ENCODE peak calls at places on chromosomes 1 and 21, in five cellular contexts. L is GM23338, R is suprapubic skin, E is GM12892, U is HL-60. G is an unnamed sample.
A peak's percentile ranks its signal among the peaks of the same experiment; 100 is the strongest.

GRCh38 chr1:234545512-234546386 is 64.2 kb downstream of the IRF2BP2 start:
- DNase-seq in U (no peak), R (peak; percentile 47), L (no peak), E (no peak), G (no peak)

GRCh38 chr1:73635021-73635420 is 563.0 kb downstream of the LRRIQ3 start:
- DNase-seq in E (no peak), U (no peak), R (no peak), L (peak; percentile 19), G (no peak)

GRCh38 chr1:40383488-40384412 is 10.2 kb downstream of the SMAP2 start:
- DNase-seq in L (no peak), E (no peak), U (no peak), R (no peak), G (no peak)

GRCh38 chr1:31116022-31116421 is 50.5 kb upstream of the PUM1 start:
- DNase-seq in R (no peak), U (no peak), L (no peak), E (no peak), G (no peak)

GRCh38 chr1:221102206-221102605 is 223.0 kb downstream of the HLX start:
- DNase-seq in E (no peak), L (no peak), R (no peak), U (no peak), G (no peak)

GRCh38 chr1:220966874-220967631 is 87.8 kb downstream of the HLX start:
- DNase-seq in L (no peak), U (no peak), E (no peak), R (no peak), G (no peak)

GRCh38 chr1:196535727-196536126 is 72.5 kb downstream of the KCNT2 start:
- DNase-seq in U (no peak), E (no peak), L (peak; percentile 80), R (no peak), G (no peak)

GRCh38 chr1:205313681-205314308 is 7.8 kb downstream of the NUAK2 start:
- DNase-seq in L (peak; percentile 96), E (peak; percentile 49), U (peak; percentile 39), R (no peak), G (no peak)

GRCh38 chr1:28642056-28642846 is 616 bp downstream of the TAF12 start:
- DNase-seq in U (no peak), R (no peak), L (peak; percentile 35), E (no peak), G (no peak)

GRCh38 chr1:119419109-119419508 is 4.2 kb downstream of the HSD3B2 start:
- DNase-seq in R (no peak), L (no peak), E (no peak), U (no peak), G (no peak)

GRCh38 chr21:46193829-46194373 is 9.6 kb upstream of the SPATC1L start:
- DNase-seq in L (no peak), U (no peak), E (no peak), R (peak; percentile 8), G (no peak)

GRCh38 chr1:236774926-236775325 is 20.2 kb upstream of the MTR start:
- DNase-seq in L (peak; percentile 75), R (no peak), U (no peak), E (no peak), G (no peak)

GRCh38 chr1:225424562-225425210 is 3.2 kb downstream of the LBR start:
- DNase-seq in U (no peak), L (no peak), R (no peak), E (no peak), G (no peak)

GRCh38 chr1:225425211-225425786 is 2.5 kb downstream of the LBR start:
- DNase-seq in R (no peak), U (peak; percentile 81), L (no peak), E (no peak), G (no peak)

GRCh38 chr1:225427249-225428065 is at the start of gene LBR:
- DNase-seq in E (no peak), U (peak; percentile 15), R (peak; percentile 72), L (peak; percentile 77), G (peak; percentile 47)

GRCh38 chr1:225428066-225428878 is 434 bp upstream of the LBR start:
- DNase-seq in R (peak; percentile 93), E (peak; percentile 89), L (peak; percentile 94), U (peak; percentile 92), G (peak; percentile 94)

GRCh38 chr1:225426395-225427248 is 1.2 kb downstream of the LBR start:
- DNase-seq in E (no peak), U (peak; percentile 80), R (no peak), L (peak; percentile 57), G (no peak)
- TF ChIP-seq POLR2AphosphoS5 in E (no peak), U (peak; percentile 26), R (no peak), L (no peak), G (no peak)

GRCh38 chr1:227762231-227762911 is 27.1 kb downstream of the SNAP47 start:
- DNase-seq in U (peak; percentile 92), E (peak; percentile 97), L (peak; percentile 95), R (peak; percentile 90), G (peak; percentile 95)
- TF ChIP-seq POLR2AphosphoS5 in U (peak; percentile 77), E (no peak), L (no peak), R (no peak), G (no peak)

GRCh38 chr1:243254233-243254926 is 701 bp downstream of the CEP170 start:
- DNase-seq in R (peak; percentile 84), E (peak; percentile 25), U (peak; percentile 81), L (peak; percentile 81), G (peak; percentile 33)
- TF ChIP-seq POLR2AphosphoS5 in R (peak; percentile 37), E (peak; percentile 32), U (peak; percentile 58), L (no peak), G (peak; percentile 79)

GRCh38 chr1:75134939-75135828 is 996 bp downstream of the LHX8 start:
- DNase-seq in U (no peak), R (no peak), E (no peak), L (peak; percentile 79), G (no peak)

GRCh38 chr1:75132421-75133381 is 1.5 kb upstream of the LHX8 start:
- DNase-seq in E (no peak), L (peak; percentile 33), R (no peak), U (no peak), G (no peak)

GRCh38 chr1:75134656-75134938 is 409 bp downstream of the LHX8 start:
- DNase-seq in L (peak; percentile 46), U (no peak), E (no peak), R (no peak), G (no peak)

GRCh38 chr1:75135829-75136142 is 1.6 kb downstream of the LHX8 start:
- DNase-seq in E (no peak), U (no peak), R (no peak), L (peak; percentile 53), G (no peak)

GRCh38 chr1:75133754-75134655 is at the start of gene LHX8:
- DNase-seq in R (no peak), U (no peak), E (no peak), L (peak; percentile 78), G (no peak)
- TF ChIP-seq POLR2AphosphoS5 in R (no peak), U (no peak), E (no peak), L (no peak), G (no peak)

GRCh38 chr1:231606712-231607111 is 19.9 kb upstream of the DISC1 start:
- DNase-seq in L (peak; percentile 46), U (no peak), E (no peak), R (no peak), G (no peak)
- TF ChIP-seq POLR2AphosphoS5 in L (no peak), U (no peak), E (no peak), R (no peak), G (no peak)

GRCh38 chr1:42950146-42950480 is 8.6 kb downstream of the SLC2A1 start:
- DNase-seq in E (no peak), L (no peak), U (no peak), R (no peak), G (no peak)
- TF ChIP-seq POLR2AphosphoS5 in E (no peak), L (no peak), U (no peak), R (no peak), G (no peak)

DNA sequence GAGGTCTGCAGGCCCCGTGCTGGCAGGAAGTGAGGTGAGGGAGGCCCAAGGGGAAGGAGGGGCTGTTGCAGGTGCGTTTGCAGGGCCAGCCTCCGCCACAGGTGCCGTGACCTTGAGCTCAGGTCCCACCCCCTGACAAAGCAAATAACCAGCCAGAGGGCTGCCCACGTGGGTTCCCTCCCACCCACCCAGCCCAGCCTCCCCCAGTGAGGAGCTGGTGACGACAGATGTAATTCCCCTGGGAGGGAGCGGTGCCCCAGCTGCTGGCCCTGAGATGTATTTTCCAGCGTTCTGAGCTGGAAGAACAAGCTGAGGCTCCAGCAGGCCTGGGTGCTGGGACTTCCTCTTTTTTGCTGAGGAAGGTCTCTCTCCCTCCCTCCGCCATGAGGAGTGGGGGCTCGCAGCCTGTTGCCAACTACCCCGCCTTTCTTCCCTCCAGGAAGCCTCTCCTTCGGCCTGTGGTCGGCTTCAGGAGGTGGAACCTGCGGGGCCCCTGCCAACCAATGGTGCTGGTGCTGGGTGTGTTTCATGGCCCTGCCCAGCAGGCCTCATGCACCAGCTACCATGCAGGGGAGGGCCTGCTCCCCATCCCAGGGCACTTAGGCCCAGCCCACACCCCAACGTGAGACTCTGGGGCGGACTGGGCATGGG is 153.2 kb downstream of the PRDM16 start:
- DNase-seq in R (no peak), E (no peak), U (peak; percentile 25), L (no peak), G (no peak)
- TF ChIP-seq POLR2AphosphoS5 in R (no peak), E (no peak), U (no peak), L (no peak), G (no peak)

GRCh38 chr1:151372411-151372934 is at the start of gene SELENBP1:
- DNase-seq in R (peak; percentile 80), E (no peak), L (peak; percentile 89), U (no peak), G (no peak)
- TF ChIP-seq POLR2AphosphoS5 in R (no peak), E (no peak), L (peak; percentile 60), U (no peak), G (no peak)

G was measured in GM12891.